ENCODE peak calls at places on chromosomes 4 and X, in five cellular contexts. X is EH, M is fibroblast of the conjunctiva, V is endothelial cell, N is HuH-7.5. K is an unnamed sample.

GRCh38 chr4:147578057-147578476 is 39.1 kb upstream of the TMEM184C start:
- DNase-seq in M (peak; percentile 69), V (no peak), N (no peak), X (peak; percentile 97), K (peak; percentile 86)

GRCh38 chr4:153402366-153402765 is 57.9 kb downstream of the MND1 start:
- DNase-seq in N (no peak), M (no peak), V (no peak), X (peak; percentile 55), K (no peak)

GRCh38 chrX:46912673-46913491 is 661 bp downstream of the JADE3 start:
- DNase-seq in V (peak; percentile 61), N (peak; percentile 40), M (no peak), X (peak; percentile 58), K (no peak)

GRCh38 chr4:4625488-4625887 is 83.6 kb upstream of the STX18 start:
- DNase-seq in X (peak; percentile 100), M (peak; percentile 81), V (no peak), N (no peak), K (no peak)

GRCh38 chr4:184167576-184167975 is 50.1 kb downstream of the ENPP6 start:
- DNase-seq in N (no peak), X (no peak), M (no peak), V (no peak), K (no peak)

GRCh38 chr4:100742045-100742444 is 224.2 kb upstream of the EMCN start:
- DNase-seq in N (no peak), X (peak; percentile 48), V (no peak), M (peak; percentile 39), K (no peak)

GRCh38 chr4:13577660-13578059 is 33.4 kb upstream of the NKX3-2 start:
- DNase-seq in M (no peak), V (no peak), X (no peak), N (no peak), K (no peak)

GRCh38 chr4:7351014-7351413 is 83.7 kb downstream of the PSAPL1 start:
- DNase-seq in X (no peak), V (no peak), N (no peak), M (no peak), K (no peak)

GRCh38 chr4:41358626-41359025 is 101.9 kb downstream of the UCHL1 start:
- DNase-seq in V (no peak), N (no peak), M (no peak), X (peak; percentile 69), K (no peak)

GRCh38 chr4:80090101-80090500 is 17.1 kb upstream of the ANTXR2 start:
- DNase-seq in V (no peak), X (no peak), M (no peak), N (no peak), K (no peak)

GRCh38 chrX:70129811-70130210 is 3.4 kb upstream of the IGBP1 start:
- DNase-seq in V (no peak), M (no peak), X (no peak), N (no peak), K (no peak)

GRCh38 chrX:39487166-39488006 is 610.4 kb downstream of the BCOR start:
- DNase-seq in X (no peak), N (no peak), V (no peak), M (no peak), K (no peak)

GRCh38 chr4:102527695-102528094 is 26.5 kb downstream of the NFKB1 start:
- DNase-seq in M (no peak), X (no peak), V (no peak), N (no peak), K (no peak)